ENCODE peak calls at places on chromosome 14, in seven cellular contexts. One of them, this sample, is unnamed.

GRCh38 chr14:20247651-20248246 is 8.7 kb downstream of the OR11H4 start:
- DNase-seq in WTC11: no peak
- DNase-seq in kidney epithelial cell: no peak
- DNase-seq in activated B cell treated with CpG ODN at 0.5 μM for 24 hours: no peak
- DNase-seq in suprapubic skin: no peak
- DNase-seq in cardiac muscle cell: no peak
- DNase-seq in transverse colon: no peak
- DNase-seq in this sample: no peak

GRCh38 chr14:71483154-71483553 is 449.1 kb upstream of the RGS6 start:
- DNase-seq in WTC11: no peak
- DNase-seq in kidney epithelial cell: no peak
- DNase-seq in activated B cell treated with CpG ODN at 0.5 μM for 24 hours: no peak
- DNase-seq in suprapubic skin: no peak
- DNase-seq in cardiac muscle cell: no peak
- DNase-seq in transverse colon: no peak
- DNase-seq in this sample: no peak

GRCh38 chr14:89040080-89040437 is 215.6 kb downstream of the TTC8 start:
- DNase-seq in WTC11: no peak
- DNase-seq in kidney epithelial cell: no peak
- DNase-seq in activated B cell treated with CpG ODN at 0.5 μM for 24 hours: no peak
- DNase-seq in suprapubic skin: no peak
- DNase-seq in cardiac muscle cell: no peak
- DNase-seq in transverse colon: no peak
- DNase-seq in this sample: no peak

GRCh38 chr14:95980402-95980801 is 58.8 kb upstream of the C14orf132 start:
- DNase-seq in WTC11: no peak
- DNase-seq in kidney epithelial cell: no peak
- DNase-seq in activated B cell treated with CpG ODN at 0.5 μM for 24 hours: no peak
- DNase-seq in suprapubic skin: no peak
- DNase-seq in cardiac muscle cell: no peak
- DNase-seq in transverse colon: no peak
- DNase-seq in this sample: no peak

GRCh38 chr14:50055461-50056228 is 60.7 kb downstream of the VCPKMT start:
- DNase-seq in WTC11: no peak
- DNase-seq in kidney epithelial cell: no peak
- DNase-seq in activated B cell treated with CpG ODN at 0.5 μM for 24 hours: no peak
- DNase-seq in suprapubic skin: no peak
- DNase-seq in cardiac muscle cell: no peak
- DNase-seq in transverse colon: no peak
- DNase-seq in this sample: no peak

GRCh38 chr14:72804653-72805180 is 89.2 kb downstream of the DPF3 start:
- DNase-seq in WTC11: no peak
- DNase-seq in kidney epithelial cell: no peak
- DNase-seq in activated B cell treated with CpG ODN at 0.5 μM for 24 hours: no peak
- DNase-seq in suprapubic skin: no peak
- DNase-seq in cardiac muscle cell: no peak
- DNase-seq in transverse colon: no peak
- DNase-seq in this sample: no peak

GRCh38 chr14:52834440-52834842 is 43.0 kb upstream of the GNPNAT1 start:
- DNase-seq in WTC11: no peak
- DNase-seq in kidney epithelial cell: no peak
- DNase-seq in activated B cell treated with CpG ODN at 0.5 μM for 24 hours: no peak
- DNase-seq in suprapubic skin: no peak
- DNase-seq in cardiac muscle cell: peak; percentile 75
- DNase-seq in transverse colon: no peak
- DNase-seq in this sample: no peak

GRCh38 chr14:51308872-51309271 is 68.8 kb downstream of the TMX1 start:
- DNase-seq in WTC11: no peak
- DNase-seq in kidney epithelial cell: no peak
- DNase-seq in activated B cell treated with CpG ODN at 0.5 μM for 24 hours: no peak
- DNase-seq in suprapubic skin: no peak
- DNase-seq in cardiac muscle cell: no peak
- DNase-seq in transverse colon: no peak
- DNase-seq in this sample: no peak

GRCh38 chr14:61355892-61356325 is 34.5 kb downstream of the PRKCH start:
- DNase-seq in WTC11: peak; percentile 36
- DNase-seq in kidney epithelial cell: peak; percentile 67
- DNase-seq in activated B cell treated with CpG ODN at 0.5 μM for 24 hours: no peak
- DNase-seq in suprapubic skin: peak; percentile 80
- DNase-seq in cardiac muscle cell: peak; percentile 74
- DNase-seq in transverse colon: no peak
- DNase-seq in this sample: no peak

GRCh38 chr14:72763892-72764291 is 130.0 kb downstream of the DPF3 start:
- DNase-seq in WTC11: no peak
- DNase-seq in kidney epithelial cell: no peak
- DNase-seq in activated B cell treated with CpG ODN at 0.5 μM for 24 hours: no peak
- DNase-seq in suprapubic skin: peak; percentile 24
- DNase-seq in cardiac muscle cell: no peak
- DNase-seq in transverse colon: no peak
- DNase-seq in this sample: no peak

GRCh38 chr14:104536942-104537612 is 42.5 kb upstream of the C14orf180 start:
- DNase-seq in WTC11: no peak
- DNase-seq in kidney epithelial cell: no peak
- DNase-seq in activated B cell treated with CpG ODN at 0.5 μM for 24 hours: no peak
- DNase-seq in suprapubic skin: no peak
- DNase-seq in cardiac muscle cell: peak; percentile 57
- DNase-seq in transverse colon: no peak
- DNase-seq in this sample: no peak

GRCh38 chr14:104603623-104604401 is 760 bp downstream of the TMEM179 start:
- DNase-seq in WTC11: peak; percentile 12
- DNase-seq in kidney epithelial cell: no peak
- DNase-seq in activated B cell treated with CpG ODN at 0.5 μM for 24 hours: no peak
- DNase-seq in suprapubic skin: peak; percentile 76
- DNase-seq in cardiac muscle cell: no peak
- DNase-seq in transverse colon: no peak
- DNase-seq in this sample: peak; percentile 64

DNA sequence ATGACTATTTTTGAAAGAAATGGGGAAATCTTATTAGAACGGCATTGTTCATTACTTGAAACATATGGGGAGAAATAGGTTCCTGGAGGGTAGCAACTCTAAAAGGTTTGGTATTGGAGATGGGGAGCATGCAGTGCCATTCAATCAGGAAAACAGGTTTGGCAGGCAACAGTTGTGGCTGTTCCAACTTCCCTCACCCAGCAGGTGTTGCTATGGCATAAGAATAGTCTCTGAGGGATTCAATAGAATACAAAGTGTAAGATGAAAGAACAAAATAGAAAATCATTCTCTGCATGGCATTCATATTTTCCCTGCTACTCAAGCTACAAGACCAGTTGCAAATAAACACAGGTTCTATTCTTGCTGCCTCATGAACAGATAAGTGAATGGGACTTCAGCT is 393.3 kb upstream of the RPL10L start:
- DNase-seq in WTC11: peak; percentile 31
- DNase-seq in kidney epithelial cell: no peak
- DNase-seq in activated B cell treated with CpG ODN at 0.5 μM for 24 hours: no peak
- DNase-seq in suprapubic skin: no peak
- DNase-seq in cardiac muscle cell: no peak
- DNase-seq in transverse colon: no peak
- DNase-seq in this sample: no peak
- TF ChIP-seq CTCF in WTC11: no peak
- TF ChIP-seq CTCF in kidney epithelial cell: peak; percentile 44
- TF ChIP-seq CTCF in activated B cell treated with CpG ODN at 0.5 μM for 24 hours: no peak
- TF ChIP-seq CTCF in suprapubic skin: no peak
- TF ChIP-seq CTCF in cardiac muscle cell: no peak
- TF ChIP-seq CTCF in transverse colon: no peak
- TF ChIP-seq CTCF in this sample: no peak

DNA sequence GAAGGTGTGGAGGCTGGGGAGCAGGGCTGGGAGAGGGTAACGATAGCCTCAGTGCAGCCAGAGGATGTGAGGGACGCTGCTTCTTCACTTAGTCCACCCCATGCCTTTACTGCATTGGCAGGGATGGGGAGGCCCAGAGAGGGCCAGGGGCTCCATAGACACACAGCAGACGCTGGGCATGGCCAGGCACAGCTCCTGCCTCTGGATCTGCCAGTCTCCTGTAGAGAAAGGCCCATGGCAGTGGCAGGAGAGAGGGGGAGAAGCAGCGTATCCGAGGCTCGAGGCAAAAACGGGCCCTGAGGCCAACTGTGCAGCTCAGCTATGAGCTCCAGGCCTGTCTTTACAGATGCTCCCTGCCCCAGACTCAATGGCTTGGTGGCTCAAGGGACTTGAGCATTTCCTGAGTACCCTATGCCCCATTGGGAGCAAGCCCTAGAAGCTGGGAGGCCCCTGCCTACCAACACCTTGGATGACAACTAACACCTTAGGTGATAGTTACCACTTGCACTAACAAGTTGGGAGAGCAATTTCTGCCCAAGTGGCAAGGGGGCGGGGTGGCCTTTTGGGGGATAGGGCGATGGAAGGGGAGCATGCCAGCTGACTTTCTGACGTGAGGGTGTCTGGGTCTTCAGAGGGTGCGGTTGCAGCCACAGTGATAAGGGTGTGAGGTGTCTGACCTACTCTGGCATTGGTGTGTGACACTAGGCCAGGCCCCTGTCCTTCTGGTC is 5.0 kb upstream of the LBHD2 start:
- DNase-seq in WTC11: no peak
- DNase-seq in kidney epithelial cell: no peak
- DNase-seq in activated B cell treated with CpG ODN at 0.5 μM for 24 hours: no peak
- DNase-seq in suprapubic skin: no peak
- DNase-seq in cardiac muscle cell: no peak
- DNase-seq in transverse colon: no peak
- DNase-seq in this sample: no peak
- TF ChIP-seq CTCF in WTC11: no peak
- TF ChIP-seq CTCF in kidney epithelial cell: no peak
- TF ChIP-seq CTCF in activated B cell treated with CpG ODN at 0.5 μM for 24 hours: no peak
- TF ChIP-seq CTCF in suprapubic skin: no peak
- TF ChIP-seq CTCF in cardiac muscle cell: no peak
- TF ChIP-seq CTCF in transverse colon: no peak
- TF ChIP-seq CTCF in this sample: no peak

DNA sequence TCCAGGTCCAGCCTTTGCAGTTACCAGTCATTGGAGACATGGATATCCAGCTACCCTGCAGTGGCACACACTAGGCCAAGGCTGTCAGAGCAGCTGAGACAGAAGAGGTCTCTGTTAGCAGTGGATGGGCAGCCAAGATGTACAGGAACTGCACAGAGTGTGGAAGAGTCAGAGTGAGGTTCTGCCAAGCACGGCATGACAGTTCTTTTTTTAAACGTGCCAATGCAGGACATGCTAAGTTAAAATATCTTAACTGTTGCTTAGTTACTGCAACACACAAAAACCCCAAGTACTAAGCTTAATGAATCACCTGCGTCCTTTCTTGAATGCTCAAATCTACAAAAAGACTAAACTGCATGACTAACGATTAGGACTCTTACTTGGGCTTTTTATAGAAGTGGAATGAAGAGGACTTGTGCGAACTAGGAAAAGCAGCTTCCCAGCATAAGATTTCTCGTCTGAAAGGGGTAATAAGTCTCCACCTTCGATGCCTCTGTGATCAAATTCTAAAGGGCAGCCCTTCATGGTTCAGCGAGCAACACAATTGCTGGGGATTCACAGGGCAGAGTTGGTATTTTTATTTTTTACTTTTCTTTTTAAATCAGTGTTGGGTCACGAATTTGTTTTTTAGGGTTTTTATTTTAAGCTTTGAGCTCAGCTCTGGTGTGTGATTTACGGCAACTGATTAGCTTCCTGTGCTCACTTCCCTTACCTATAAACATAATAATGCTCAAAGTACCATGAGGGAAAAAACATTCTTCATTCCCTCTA is 20.6 kb downstream of the MAPK1IP1L start:
- DNase-seq in WTC11: no peak
- DNase-seq in kidney epithelial cell: peak; percentile 95
- DNase-seq in activated B cell treated with CpG ODN at 0.5 μM for 24 hours: peak; percentile 47
- DNase-seq in suprapubic skin: no peak
- DNase-seq in cardiac muscle cell: peak; percentile 73
- DNase-seq in transverse colon: no peak
- DNase-seq in this sample: no peak
- TF ChIP-seq CTCF in WTC11: no peak
- TF ChIP-seq CTCF in kidney epithelial cell: no peak
- TF ChIP-seq CTCF in activated B cell treated with CpG ODN at 0.5 μM for 24 hours: no peak
- TF ChIP-seq CTCF in suprapubic skin: no peak
- TF ChIP-seq CTCF in cardiac muscle cell: no peak
- TF ChIP-seq CTCF in transverse colon: no peak
- TF ChIP-seq CTCF in this sample: no peak

GRCh38 chr14:93728651-93729016 is 59.7 kb downstream of the PRIMA1 start:
- DNase-seq in WTC11: no peak
- DNase-seq in kidney epithelial cell: no peak
- DNase-seq in activated B cell treated with CpG ODN at 0.5 μM for 24 hours: no peak
- DNase-seq in suprapubic skin: no peak
- DNase-seq in cardiac muscle cell: no peak
- DNase-seq in transverse colon: no peak
- DNase-seq in this sample: no peak

GRCh38 chr14:93725993-93726392 is 62.3 kb downstream of the PRIMA1 start:
- DNase-seq in WTC11: no peak
- DNase-seq in kidney epithelial cell: no peak
- DNase-seq in activated B cell treated with CpG ODN at 0.5 μM for 24 hours: no peak
- DNase-seq in suprapubic skin: no peak
- DNase-seq in cardiac muscle cell: no peak
- DNase-seq in transverse colon: no peak
- DNase-seq in this sample: no peak

GRCh38 chr14:93725002-93725582 is 63.2 kb downstream of the PRIMA1 start:
- DNase-seq in WTC11: no peak
- DNase-seq in kidney epithelial cell: no peak
- DNase-seq in activated B cell treated with CpG ODN at 0.5 μM for 24 hours: no peak
- DNase-seq in suprapubic skin: peak; percentile 15
- DNase-seq in cardiac muscle cell: no peak
- DNase-seq in transverse colon: no peak
- DNase-seq in this sample: no peak

GRCh38 chr14:93727917-93728650 is 60.2 kb downstream of the PRIMA1 start:
- DNase-seq in WTC11: no peak
- DNase-seq in kidney epithelial cell: no peak
- DNase-seq in activated B cell treated with CpG ODN at 0.5 μM for 24 hours: no peak
- DNase-seq in suprapubic skin: no peak
- DNase-seq in cardiac muscle cell: no peak
- DNase-seq in transverse colon: no peak
- DNase-seq in this sample: no peak

GRCh38 chr14:93727039-93727740 is 61.1 kb downstream of the PRIMA1 start:
- DNase-seq in WTC11: no peak
- DNase-seq in kidney epithelial cell: no peak
- DNase-seq in activated B cell treated with CpG ODN at 0.5 μM for 24 hours: no peak
- DNase-seq in suprapubic skin: no peak
- DNase-seq in cardiac muscle cell: no peak
- DNase-seq in transverse colon: no peak
- DNase-seq in this sample: peak; percentile 50
- TF ChIP-seq CTCF in WTC11: no peak
- TF ChIP-seq CTCF in kidney epithelial cell: no peak
- TF ChIP-seq CTCF in activated B cell treated with CpG ODN at 0.5 μM for 24 hours: no peak
- TF ChIP-seq CTCF in suprapubic skin: no peak
- TF ChIP-seq CTCF in cardiac muscle cell: no peak
- TF ChIP-seq CTCF in transverse colon: no peak
- TF ChIP-seq CTCF in this sample: no peak

DNA sequence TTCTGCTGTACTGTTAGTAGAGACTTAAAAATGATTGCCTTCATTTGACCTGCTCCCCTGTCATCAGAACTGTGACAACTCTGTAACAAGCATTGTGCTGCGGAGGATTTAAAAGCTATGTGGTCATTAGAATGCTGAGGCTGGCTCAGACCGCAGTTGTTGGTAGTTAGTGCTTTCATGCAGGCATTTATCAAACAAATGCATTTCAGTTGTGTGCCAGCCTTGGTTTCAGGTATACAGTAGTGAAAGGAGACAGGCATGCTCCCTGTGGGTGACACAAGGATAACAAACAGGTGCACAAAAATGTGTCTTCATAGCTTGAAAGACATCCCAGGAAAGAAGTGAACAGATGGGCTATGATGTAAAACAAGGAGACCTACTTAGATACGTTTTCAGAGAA is 60.6 kb downstream of the MARK3 start:
- DNase-seq in WTC11: no peak
- DNase-seq in kidney epithelial cell: no peak
- DNase-seq in activated B cell treated with CpG ODN at 0.5 μM for 24 hours: no peak
- DNase-seq in suprapubic skin: no peak
- DNase-seq in cardiac muscle cell: no peak
- DNase-seq in transverse colon: no peak
- DNase-seq in this sample: no peak
- TF ChIP-seq CTCF in WTC11: no peak
- TF ChIP-seq CTCF in kidney epithelial cell: no peak
- TF ChIP-seq CTCF in activated B cell treated with CpG ODN at 0.5 μM for 24 hours: no peak
- TF ChIP-seq CTCF in suprapubic skin: no peak
- TF ChIP-seq CTCF in cardiac muscle cell: no peak
- TF ChIP-seq CTCF in transverse colon: no peak
- TF ChIP-seq CTCF in this sample: no peak

This sample was measured in glutamatergic neuron.